ENCODE peak calls at places on chromosome 21, in nine cellular contexts. Q is sigmoid colon, O is right atrium auricular region, R is RWPE1, A is lung, T is astrocyte of the spinal cord, Z is progenitor cell of endocrine pancreas, Y is neural crest cell, W is IMR-90. N is an unnamed sample.

GRCh38 chr21:35643176-35643575 is 417.1 kb downstream of the SETD4 start:
- DNase-seq in Q (no peak), O (no peak), R (peak), A (peak), T (peak), Z (no peak), Y (no peak), W (peak), N (peak)

GRCh38 chr21:36847189-36847588 is 119.3 kb downstream of the HLCS start:
- DNase-seq in Q (no peak), O (no peak), R (peak), A (no peak), T (peak), Z (no peak), Y (no peak), W (peak), N (peak)

GRCh38 chr21:44090332-44090731 is 16.9 kb upstream of the PWP2 start:
- DNase-seq in Q (no peak), O (no peak), R (no peak), A (peak), T (no peak), Z (no peak), Y (no peak), W (no peak), N (no peak)

GRCh38 chr21:36792505-36792967 is 93.6 kb downstream of the SIM2 start:
- DNase-seq in Q (no peak), O (peak), R (peak), A (no peak), T (no peak), Z (no peak), Y (no peak), W (peak), N (peak)

GRCh38 chr21:37193006-37193405 is 74.1 kb downstream of the VPS26C start:
- DNase-seq in Q (no peak), O (no peak), R (no peak), A (no peak), T (no peak), Z (no peak), Y (no peak), W (no peak), N (no peak)

GRCh38 chr21:38811257-38811656 is 5.5 kb downstream of the ETS2 start:
- DNase-seq in Q (no peak), O (no peak), R (peak), A (no peak), T (peak), Z (no peak), Y (no peak), W (peak), N (peak)

GRCh38 chr21:43984905-43985689 is 27.0 kb upstream of the TRAPPC10 start:
- DNase-seq in Q (no peak), O (no peak), R (peak), A (no peak), T (no peak), Z (no peak), Y (no peak), W (peak), N (no peak)

GRCh38 chr21:38804617-38805281 is 980 bp upstream of the ETS2 start:
- DNase-seq in Q (peak), O (peak), R (no peak), A (peak), T (peak), Z (peak), Y (peak), W (peak), N (peak)

GRCh38 chr21:45304945-45305344 is 17.2 kb upstream of the POFUT2 start:
- DNase-seq in Q (peak), O (no peak), R (no peak), A (no peak), T (no peak), Z (no peak), Y (no peak), W (no peak), N (no peak)

GRCh38 chr21:14306143-14306907 is 76.6 kb downstream of the HSPA13 start:
- DNase-seq in Q (no peak), O (no peak), R (peak), A (no peak), T (no peak), Z (no peak), Y (no peak), W (peak), N (peak)

GRCh38 chr21:35021546-35021945 is 27.6 kb downstream of the RUNX1 start:
- DNase-seq in Q (no peak), O (no peak), R (no peak), A (no peak), T (no peak), Z (no peak), Y (no peak), W (no peak), N (no peak)

GRCh38 chr21:44439211-44439600 is 16.1 kb upstream of the LRRC3 start:
- DNase-seq in Q (no peak), O (no peak), R (no peak), A (no peak), T (no peak), Z (no peak), Y (no peak), W (no peak), N (no peak)

DNA sequence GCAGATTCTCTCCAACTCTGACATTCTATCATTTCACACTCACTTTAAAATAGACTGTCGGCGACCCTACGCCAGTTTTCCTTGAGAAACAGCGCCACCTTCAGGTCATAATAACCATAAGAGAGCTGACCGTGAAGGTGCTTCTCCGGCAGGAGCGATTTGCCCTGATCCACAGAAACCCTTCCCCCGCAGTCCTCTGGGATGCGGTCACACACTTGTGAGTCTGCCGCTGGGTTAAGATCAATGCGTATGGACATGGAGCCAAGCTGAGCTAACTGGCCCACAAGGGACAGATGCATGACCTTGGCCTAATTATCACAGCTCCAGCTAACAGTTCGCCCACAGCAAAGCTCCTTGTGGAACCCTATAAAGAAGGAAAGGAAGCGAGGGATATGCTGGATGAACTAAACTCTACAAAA is 32.8 kb upstream of the IFNAR2 start:
- DNase-seq in Q (peak), O (peak), R (peak), A (peak), T (peak), Z (peak), Y (peak), W (peak), N (peak)
- TF ChIP-seq CTCF in Q (peak), O (peak), R (peak), A (peak), T (peak), Z (peak), Y (peak), W (peak), N (peak)

GRCh38 chr21:41659791-41660560 is 106.9 kb downstream of the RIPK4 start:
- DNase-seq in Q (no peak), O (no peak), R (no peak), A (no peak), T (peak), Z (no peak), Y (no peak), W (peak), N (peak)
- TF ChIP-seq CTCF in Q (no peak), O (no peak), R (no peak), A (no peak), T (peak), Z (no peak), Y (no peak), W (no peak), N (peak)

GRCh38 chr21:31498985-31499384 is 154.9 kb upstream of the TIAM1 start:
- DNase-seq in Q (no peak), O (no peak), R (no peak), A (no peak), T (no peak), Z (no peak), Y (no peak), W (no peak), N (no peak)
- TF ChIP-seq CTCF in Q (no peak), O (no peak), R (no peak), A (no peak), T (no peak), Z (no peak), Y (no peak), W (no peak), N (no peak)

DNA sequence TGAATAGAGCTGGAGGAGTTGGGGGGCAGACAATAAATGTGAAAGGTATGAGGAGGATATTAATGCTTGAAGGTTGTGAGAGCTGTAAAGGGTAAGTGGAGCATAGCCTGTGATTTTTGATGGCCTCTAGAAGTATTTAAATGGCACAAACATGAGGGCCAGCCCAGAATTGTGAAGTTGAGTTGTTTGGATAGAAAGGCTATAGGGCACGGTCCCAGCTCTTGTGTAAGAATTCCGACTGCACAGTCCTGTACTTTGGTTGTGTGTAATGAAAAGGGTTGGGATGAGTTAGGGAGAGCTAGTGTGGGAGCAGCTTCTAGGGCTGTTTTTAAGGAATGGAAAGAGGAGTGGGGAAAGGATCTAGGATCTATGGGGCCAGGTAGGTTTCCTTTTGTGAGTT is 665.5 kb downstream of the USP25 start:
- DNase-seq in Q (no peak), O (no peak), R (no peak), A (no peak), T (no peak), Z (no peak), Y (no peak), W (no peak), N (no peak)
- TF ChIP-seq CTCF in Q (no peak), O (no peak), R (no peak), A (no peak), T (no peak), Z (no peak), Y (no peak), W (no peak), N (no peak)

GRCh38 chr21:27802816-27803475 is 836.1 kb upstream of the ADAMTS5 start:
- DNase-seq in Q (no peak), O (no peak), R (no peak), A (peak), T (peak), Z (no peak), Y (peak), W (peak), N (peak)
- TF ChIP-seq CTCF in Q (peak), O (peak), R (peak), A (peak), T (peak), Z (peak), Y (peak), W (peak), N (peak)